ENCODE peak calls at places on chromosomes 6 and 20, in four cellular contexts. S is cardiac muscle cell, Z is H1, T is right atrium auricular region. X is an unnamed sample.

GRCh38 chr6:121436966-121437756 is 1.7 kb downstream of the GJA1 start:
- DNase-seq in S (peak; percentile 68), Z (no peak), T (no peak), X (peak; percentile 60)

GRCh38 chr20:4773736-4774135 is 52.0 kb downstream of the PRND start:
- DNase-seq in S (no peak), Z (no peak), T (no peak), X (no peak)

GRCh38 chr6:81326856-81327561 is 425.5 kb downstream of the TENT5A start:
- DNase-seq in S (peak; percentile 45), Z (no peak), T (no peak), X (no peak)

GRCh38 chr20:32520927-32521203 is 64.3 kb downstream of the NOL4L start:
- DNase-seq in S (no peak), Z (no peak), T (no peak), X (no peak)

GRCh38 chr20:51447097-51447764 is 95.3 kb downstream of the NFATC2 start:
- DNase-seq in S (peak; percentile 96), Z (no peak), T (peak; percentile 82), X (no peak)

GRCh38 chr6:84417261-84417660 is 189.8 kb upstream of the CEP162 start:
- DNase-seq in S (no peak), Z (no peak), T (no peak), X (no peak)

GRCh38 chr20:1945134-1945618 is 48.7 kb downstream of the PDYN start:
- DNase-seq in S (peak; percentile 95), Z (no peak), T (peak; percentile 94), X (no peak)

GRCh38 chr6:170212956-170213636 is 77.8 kb downstream of the DLL1 start:
- DNase-seq in S (no peak), Z (no peak), T (peak; percentile 11), X (peak; percentile 46)

GRCh38 chr20:41309817-41310216 is 7.7 kb downstream of the ZHX3 start:
- DNase-seq in S (peak; percentile 80), Z (no peak), T (no peak), X (no peak)

GRCh38 chr6:165656581-165657324 is 6.3 kb downstream of the PDE10A start:
- DNase-seq in S (no peak), Z (no peak), T (no peak), X (no peak)

GRCh38 chr6:165659945-165660862 is 2.8 kb downstream of the PDE10A start:
- DNase-seq in S (peak; percentile 48), Z (no peak), T (no peak), X (peak; percentile 82)

GRCh38 chr6:165655191-165655590 is 7.8 kb downstream of the PDE10A start:
- DNase-seq in S (no peak), Z (no peak), T (no peak), X (no peak)

GRCh38 chr6:165658395-165659058 is 4.5 kb downstream of the PDE10A start:
- DNase-seq in S (no peak), Z (no peak), T (no peak), X (no peak)

DNA sequence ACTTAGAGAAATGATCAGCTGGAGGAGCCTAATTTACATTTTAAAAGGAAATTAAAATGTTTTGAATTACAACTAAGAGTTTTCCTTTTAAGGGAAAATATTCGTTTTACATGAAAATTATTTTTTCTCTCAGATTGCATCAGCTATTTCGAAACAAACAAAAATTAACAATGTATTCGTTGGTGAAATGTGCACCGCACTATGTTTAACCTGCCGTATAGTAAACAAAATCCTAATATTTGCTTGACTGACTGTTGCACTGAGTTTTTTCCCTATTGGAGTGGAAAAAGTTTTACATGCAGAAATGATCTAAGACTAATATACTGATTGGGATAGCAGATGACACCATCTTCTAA is 5.7 kb downstream of the PDE10A start:
- DNase-seq in S (no peak), Z (no peak), T (no peak), X (no peak)
- H3K27me3 ChIP-seq in S (peaks cover 84% of the 10 kb centered on the region), Z (peaks cover 38% of the 10 kb centered on the region), T (no peaks in the 10 kb centered on the region), X (peaks cover 37% of the 10 kb centered on the region)

DNA sequence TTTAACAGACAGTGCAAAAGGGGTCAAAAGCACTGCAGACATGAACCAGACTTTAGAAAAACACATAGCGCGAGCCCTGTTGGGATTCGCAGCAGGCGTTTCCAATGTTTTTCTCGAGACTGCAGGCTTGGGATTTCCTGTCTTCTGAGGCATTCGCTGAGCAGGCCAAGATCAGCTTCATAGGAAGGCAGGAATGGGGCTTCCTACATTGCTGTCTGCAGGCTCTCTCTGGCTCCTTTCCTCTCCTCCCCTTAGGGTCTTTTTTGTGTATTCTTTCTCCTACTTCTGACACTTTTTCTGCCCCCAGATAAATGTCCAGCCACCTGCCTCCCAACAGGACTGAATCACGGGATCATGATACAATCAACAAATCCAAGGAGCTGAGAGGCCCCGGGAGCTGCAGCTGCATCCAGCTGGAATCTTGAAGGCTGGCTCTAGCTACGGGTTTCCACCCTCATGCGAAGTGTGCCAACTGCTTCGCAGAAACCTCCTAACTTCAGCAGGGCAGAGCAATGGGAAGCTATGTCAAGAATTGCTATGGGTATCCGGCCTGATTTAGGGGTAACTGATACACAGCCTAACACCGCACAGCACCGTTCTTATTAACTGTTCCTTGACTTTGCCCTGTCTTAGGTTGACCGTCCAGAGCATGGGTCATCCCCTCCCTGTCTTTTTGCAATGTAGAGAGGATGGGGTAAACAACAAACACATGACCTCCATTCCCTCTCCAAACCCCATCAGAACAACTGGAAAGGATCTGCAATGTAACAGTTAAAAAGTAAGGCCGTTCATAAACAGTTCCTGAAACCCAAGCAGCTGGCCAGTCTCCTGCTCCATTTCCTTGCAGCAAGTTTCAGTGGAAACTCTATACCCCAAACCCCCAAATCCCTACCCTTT is 31.6 kb downstream of the SNX5 start:
- DNase-seq in S (peak; percentile 73), Z (no peak), T (peak; percentile 81), X (peak; percentile 46)
- H3K4me3 ChIP-seq in S (no peak overlapping the region), Z (no peak overlapping the region), T (no peak overlapping the region), X (no peak overlapping the region)

GRCh38 chr6:89961481-89961880 is 67.2 kb downstream of the GJA10 start:
- DNase-seq in S (no peak), Z (no peak), T (no peak), X (no peak)
- H3K36me3 ChIP-seq in S (no peaks in the 10 kb centered on the region), Z (no peaks in the 10 kb centered on the region), T (no peaks in the 10 kb centered on the region), X (no peaks in the 10 kb centered on the region)

GRCh38 chr6:106512048-106512957 is 117.0 kb downstream of the RTN4IP1 start:
- DNase-seq in S (peak; percentile 44), Z (no peak), T (no peak), X (peak; percentile 76)

GRCh38 chr6:106514281-106514885 is 114.9 kb downstream of the RTN4IP1 start:
- DNase-seq in S (no peak), Z (no peak), T (no peak), X (no peak)

GRCh38 chr6:106511274-106512047 is 117.8 kb downstream of the RTN4IP1 start:
- DNase-seq in S (peak; percentile 53), Z (no peak), T (no peak), X (peak; percentile 80)

GRCh38 chr6:106513813-106514212 is 115.5 kb downstream of the RTN4IP1 start:
- DNase-seq in S (no peak), Z (no peak), T (no peak), X (no peak)

GRCh38 chr6:106512958-106513480 is 116.3 kb downstream of the RTN4IP1 start:
- DNase-seq in S (no peak), Z (no peak), T (no peak), X (no peak)
- H3K27me3 ChIP-seq in S (peaks cover 76% of the 10 kb centered on the region), Z (peaks cover 56% of the 10 kb centered on the region), T (peaks cover 7% of the 10 kb centered on the region), X (peaks cover 63% of the 10 kb centered on the region)

GRCh38 chr6:7974932-7975763 is 64.6 kb upstream of the TXNDC5 start:
- DNase-seq in S (peak; percentile 100), Z (no peak), T (peak; percentile 95), X (no peak)

GRCh38 chr6:7973603-7974002 is 63.0 kb upstream of the TXNDC5 start:
- DNase-seq in S (no peak), Z (no peak), T (no peak), X (no peak)

GRCh38 chr6:7976485-7977010 is 66.0 kb upstream of the TXNDC5 start:
- DNase-seq in S (no peak), Z (no peak), T (no peak), X (no peak)

GRCh38 chr6:7974553-7974931 is 64.0 kb upstream of the TXNDC5 start:
- DNase-seq in S (no peak), Z (no peak), T (no peak), X (no peak)

GRCh38 chr6:7975764-7976146 is 65.2 kb upstream of the TXNDC5 start:
- DNase-seq in S (peak; percentile 60), Z (no peak), T (peak; percentile 65), X (no peak)
- H3K4me3 ChIP-seq in S (no peak overlapping the region), Z (no peak overlapping the region), T (no peak overlapping the region), X (no peak overlapping the region)

GRCh38 chr20:44195613-44196012 is 8.6 kb upstream of the JPH2 start:
- DNase-seq in S (no peak), Z (no peak), T (no peak), X (no peak)
- H3K36me3 ChIP-seq in S (peaks cover 37% of the 10 kb centered on the region), Z (peaks cover 39% of the 10 kb centered on the region), T (peaks cover 50% of the 10 kb centered on the region), X (peaks cover 22% of the 10 kb centered on the region)